ENCODE peak calls at places on chromosomes 11 and 22, in eight cellular contexts. B, T, G, A, D, I, F and L are unnamed samples.
A peak's percentile ranks its signal among the peaks of the same experiment; 100 is the strongest.

GRCh38 chr22:44669725-44670027 is 32.3 kb upstream of the PRR5 start:
- DNase-seq in B (no peak), D (no peak), F (no peak), G (no peak), I (no peak), A (no peak), T (no peak), L (no peak)

GRCh38 chr11:35907648-35908431 is 36.0 kb upstream of the LDLRAD3 start:
- DNase-seq in D (no peak), I (no peak), B (no peak), G (no peak), F (no peak), A (no peak), T (no peak), L (no peak)

GRCh38 chr22:17072877-17073276 is 11.9 kb upstream of the IL17RA start:
- DNase-seq in D (no peak), A (no peak), B (no peak), I (no peak), T (no peak), G (no peak), F (no peak), L (no peak)

GRCh38 chr11:17606206-17607082 is 59.4 kb downstream of the OTOG start:
- DNase-seq in D (no peak), B (no peak), G (no peak), I (no peak), F (no peak), A (no peak), T (no peak), L (no peak)

GRCh38 chr22:35301370-35301874 is 1.7 kb downstream of the TOM1 start:
- DNase-seq in G (peak; percentile 81), A (no peak), D (no peak), I (no peak), T (no peak), B (no peak), F (peak; percentile 90), L (no peak)

GRCh38 chr11:47148903-47149535 is 27.7 kb downstream of the ARFGAP2 start:
- DNase-seq in D (no peak), A (peak; percentile 69), T (no peak), F (no peak), B (no peak), I (no peak), G (no peak), L (no peak)

GRCh38 chr11:119118227-119118626 is 3.2 kb upstream of the HINFP start:
- DNase-seq in I (no peak), G (no peak), B (no peak), D (no peak), F (no peak), A (no peak), T (no peak), L (no peak)

GRCh38 chr22:31176923-31177322 is 16.9 kb downstream of the RNF185 start:
- DNase-seq in A (no peak), F (no peak), I (no peak), G (no peak), D (no peak), T (no peak), B (no peak), L (no peak)

GRCh38 chr11:94417386-94417987 is 16.3 kb upstream of the GPR83 start:
- DNase-seq in F (peak; percentile 33), G (no peak), I (no peak), A (no peak), T (no peak), B (no peak), D (no peak), L (no peak)

GRCh38 chr11:33396361-33396760 is 139.2 kb downstream of the HIPK3 start:
- DNase-seq in B (no peak), G (no peak), I (no peak), D (no peak), T (no peak), F (no peak), A (no peak), L (no peak)

GRCh38 chr11:20367313-20367948 is 3.9 kb downstream of the HTATIP2 start:
- DNase-seq in B (peak; percentile 67), A (no peak), F (peak; percentile 39), I (no peak), D (no peak), G (no peak), T (peak; percentile 33), L (no peak)

GRCh38 chr22:45793161-45793560 is 121.5 kb downstream of the ATXN10 start:
- DNase-seq in G (no peak), T (no peak), B (no peak), F (no peak), D (no peak), A (no peak), I (no peak), L (no peak)

GRCh38 chr11:116096596-116096995 is 592.4 kb upstream of the CADM1 start:
- DNase-seq in B (no peak), A (no peak), D (no peak), I (no peak), F (no peak), G (no peak), T (no peak), L (no peak)

GRCh38 chr11:32382339-32383049 is 52.8 kb downstream of the WT1 start:
- DNase-seq in T (no peak), A (no peak), B (no peak), G (no peak), F (no peak), D (no peak), I (no peak), L (no peak)

GRCh38 chr22:39724857-39725256 is 154.3 kb downstream of the CACNA1I start:
- DNase-seq in T (no peak), F (no peak), A (no peak), B (peak; percentile 19), G (no peak), I (no peak), D (peak; percentile 33), L (no peak)

GRCh38 chr11:69297926-69298777 is 4.2 kb downstream of the MYEOV start:
- DNase-seq in D (no peak), A (no peak), T (no peak), F (peak; percentile 40), I (no peak), G (peak; percentile 84), B (peak; percentile 49), L (no peak)

GRCh38 chr11:77602385-77603105 is 12.8 kb downstream of the AQP11 start:
- DNase-seq in A (no peak), G (no peak), F (peak; percentile 67), T (no peak), D (no peak), B (no peak), I (no peak), L (no peak)

GRCh38 chr11:73154178-73154577 is 12.1 kb upstream of the FCHSD2 start:
- DNase-seq in F (no peak), G (no peak), A (no peak), I (no peak), T (no peak), B (peak; percentile 45), D (peak; percentile 65), L (no peak)

GRCh38 chr11:113578164-113578455 is 102.9 kb upstream of the DRD2 start:
- DNase-seq in F (no peak), T (no peak), I (no peak), B (no peak), G (no peak), D (no peak), A (no peak), L (no peak)

GRCh38 chr11:102318469-102318868 is 1.2 kb downstream of the BIRC3 start:
- DNase-seq in B (peak; percentile 61), I (peak; percentile 36), F (no peak), D (no peak), T (peak; percentile 43), G (no peak), A (no peak), L (no peak)

GRCh38 chr22:45064313-45065268 is 54.8 kb upstream of the PHF21B start:
- DNase-seq in D (no peak), A (no peak), B (peak; percentile 68), I (no peak), F (peak; percentile 26), T (peak; percentile 6), G (no peak), L (no peak)

GRCh38 chr11:65425105-65425970 is 2.7 kb downstream of the NEAT1 start:
- DNase-seq in D (peak; percentile 74), I (peak; percentile 62), F (no peak), A (no peak), G (no peak), B (peak; percentile 75), T (peak; percentile 81), L (no peak)

GRCh38 chr11:124207102-124207792 is 24.1 kb downstream of the OR10D3 start:
- DNase-seq in B (no peak), I (no peak), D (no peak), T (no peak), F (no peak), A (no peak), G (no peak), L (no peak)

GRCh38 chr11:19785265-19785664 is 72.6 kb downstream of the NAV2 start:
- DNase-seq in A (no peak), F (no peak), I (no peak), D (no peak), G (no peak), B (no peak), T (no peak), L (no peak)

GRCh38 chr11:86370171-86370570 is 4.5 kb upstream of the CCDC81 start:
- DNase-seq in D (no peak), T (no peak), I (no peak), F (no peak), B (no peak), G (no peak), A (no peak), L (no peak)

GRCh38 chr11:64652586-64653387 is 61.8 kb downstream of the SLC22A12 start:
- DNase-seq in D (no peak), I (peak; percentile 64), F (peak; percentile 36), A (peak; percentile 71), T (peak; percentile 49), B (peak; percentile 85), G (peak; percentile 87), L (peak; percentile 74)

GRCh38 chr11:104564921-104565580 is 333.2 kb downstream of the CASP12 start:
- DNase-seq in B (no peak), G (no peak), F (no peak), D (no peak), A (no peak), I (no peak), T (no peak), L (no peak)

GRCh38 chr11:72641900-72642814 is 32.1 kb downstream of the PDE2A start:
- DNase-seq in F (no peak), A (no peak), G (peak; percentile 67), I (peak; percentile 7), D (no peak), B (peak; percentile 55), T (no peak), L (peak; percentile 45)

GRCh38 chr11:490186-490929 is 16.7 kb downstream of the RNH1 start:
- DNase-seq in G (no peak), A (no peak), B (no peak), D (no peak), T (no peak), I (no peak), F (no peak), L (no peak)

GRCh38 chr22:50319503-50319951 is 7.3 kb downstream of the DENND6B start:
- DNase-seq in I (no peak), B (no peak), T (no peak), A (no peak), D (no peak), F (no peak), G (no peak), L (no peak)

GRCh38 chr11:68998390-68998911 is 14.6 kb downstream of the MRGPRF start:
- DNase-seq in D (peak; percentile 74), A (peak; percentile 84), G (no peak), T (no peak), F (no peak), B (no peak), I (no peak), L (no peak)

GRCh38 chr11:76284161-76284560 is 77.9 kb upstream of the WNT11 start:
- DNase-seq in A (no peak), D (no peak), G (no peak), I (no peak), T (no peak), B (no peak), F (no peak), L (no peak)

GRCh38 chr11:72223615-72224586 is 666 bp upstream of the INPPL1 start:
- DNase-seq in B (peak; percentile 77), T (peak; percentile 26), D (no peak), A (peak; percentile 61), I (peak; percentile 52), G (no peak), F (no peak), L (peak; percentile 81)

GRCh38 chr22:45444168-45444567 is 30.7 kb downstream of the RIBC2 start:
- DNase-seq in A (no peak), F (no peak), B (no peak), I (no peak), T (no peak), G (no peak), D (no peak), L (no peak)